ENCODE peak calls at places on chromosomes 7 and 10, in six cellular contexts. S is astrocyte of the spinal cord; M is lower lobe of right lung; P is CD8-positive, alpha-beta T cell; O is GM13976; X is mesothelial cell of epicardium. U is an unnamed sample.

GRCh38 chr10:69439813-69440506 is 11.3 kb upstream of the TSPAN15 start:
- DNase-seq in S (no peak), O (no peak), X (no peak), M (peak; percentile 83), P (no peak), U (no peak)

GRCh38 chr10:120456626-120457430 is at the start of gene PLPP4:
- DNase-seq in O (peak; percentile 53), M (no peak), X (peak; percentile 64), P (no peak), S (peak; percentile 58), U (peak; percentile 52)

GRCh38 chr10:132110713-132111112 is 45.0 kb downstream of the JAKMIP3 start:
- DNase-seq in M (peak; percentile 24), X (no peak), P (peak; percentile 45), S (no peak), O (no peak), U (no peak)

GRCh38 chr7:94300176-94300835 is 94.4 kb upstream of the COL1A2 start:
- DNase-seq in O (no peak), X (no peak), M (no peak), P (no peak), S (no peak), U (no peak)

GRCh38 chr7:37371755-37372154 is 76.9 kb downstream of the ELMO1 start:
- DNase-seq in S (no peak), P (no peak), X (no peak), O (no peak), M (no peak), U (no peak)

GRCh38 chr7:123709525-123709924 is 39.3 kb downstream of the WASL start:
- DNase-seq in O (no peak), S (no peak), X (no peak), M (no peak), P (no peak), U (no peak)

GRCh38 chr7:48250441-48250951 is 79.2 kb downstream of the ABCA13 start:
- DNase-seq in S (peak; percentile 75), X (no peak), P (no peak), M (no peak), O (no peak), U (no peak)

GRCh38 chr7:106260136-106260561 is 24.6 kb downstream of the NAMPT start:
- DNase-seq in S (peak; percentile 74), M (no peak), O (no peak), P (no peak), X (no peak), U (no peak)

GRCh38 chr7:88331322-88331721 is 24.6 kb upstream of the STEAP4 start:
- DNase-seq in X (no peak), S (no peak), O (no peak), P (no peak), M (no peak), U (no peak)

GRCh38 chr7:16492513-16493062 is 27.1 kb upstream of the SOSTDC1 start:
- DNase-seq in P (no peak), M (no peak), S (peak; percentile 67), O (no peak), X (no peak), U (no peak)

GRCh38 chr7:29106128-29106988 is 40.0 kb downstream of the CPVL start:
- DNase-seq in X (no peak), O (peak; percentile 23), M (no peak), S (peak; percentile 64), P (no peak), U (peak; percentile 22)

GRCh38 chr7:4234498-4234855 is 447.6 kb upstream of the FOXK1 start:
- DNase-seq in X (no peak), P (no peak), O (no peak), S (no peak), M (no peak), U (no peak)

GRCh38 chr10:11463111-11463510 is 148.3 kb downstream of the USP6NL start:
- DNase-seq in S (no peak), P (no peak), O (no peak), X (no peak), M (no peak), U (no peak)

GRCh38 chr10:104059364-104059763 is 26.3 kb downstream of the COL17A1 start:
- DNase-seq in M (no peak), P (no peak), X (no peak), S (no peak), O (no peak), U (no peak)

GRCh38 chr10:114405011-114405350 is 679 bp upstream of the AFAP1L2 start:
- DNase-seq in X (no peak), S (no peak), M (no peak), P (no peak), O (no peak), U (no peak)

GRCh38 chr10:83343676-83344075 is 795.6 kb upstream of the GHITM start:
- DNase-seq in X (no peak), M (no peak), O (no peak), P (no peak), S (no peak), U (no peak)

GRCh38 chr7:12926236-12926635 is 238.8 kb downstream of the ARL4A start:
- DNase-seq in S (no peak), M (no peak), P (no peak), X (no peak), O (no peak), U (no peak)

GRCh38 chr10:20622522-20623270 is 274.4 kb downstream of the NEBL start:
- DNase-seq in S (peak; percentile 73), M (no peak), P (no peak), O (no peak), X (no peak), U (no peak)

GRCh38 chr7:134931487-134931886 is 54.8 kb upstream of the AGBL3 start:
- DNase-seq in M (no peak), O (no peak), X (no peak), S (peak; percentile 40), P (no peak), U (no peak)

GRCh38 chr7:78601728-78602127 is 803.2 kb downstream of the PHTF2 start:
- DNase-seq in X (no peak), M (no peak), O (no peak), S (no peak), P (no peak), U (no peak)

GRCh38 chr10:29795856-29796255 is 161.1 kb upstream of the SVIL start:
- DNase-seq in M (no peak), P (no peak), S (peak; percentile 54), O (no peak), X (no peak), U (no peak)

GRCh38 chr7:158944195-158944594 is 87.8 kb downstream of the DYNC2I1 start:
- DNase-seq in M (no peak), O (no peak), P (no peak), S (no peak), X (no peak), U (no peak)

GRCh38 chr7:17939670-17940301 is 508 bp downstream of the SNX13 start:
- DNase-seq in P (peak; percentile 68), S (peak; percentile 29), M (no peak), X (no peak), O (peak; percentile 50), U (peak; percentile 45)

GRCh38 chr7:36400606-36401005 is 10.9 kb downstream of the ANLN start:
- DNase-seq in M (no peak), S (peak; percentile 45), X (no peak), P (no peak), O (no peak), U (no peak)

GRCh38 chr7:148941598-148942280 is 57.6 kb upstream of the EZH2 start:
- DNase-seq in P (peak; percentile 61), M (peak; percentile 76), O (no peak), S (peak; percentile 53), X (peak; percentile 45), U (no peak)

GRCh38 chr7:92435542-92435941 is 11.7 kb upstream of the GATAD1 start:
- DNase-seq in P (no peak), S (no peak), M (no peak), O (no peak), X (no peak), U (no peak)

GRCh38 chr7:94588090-94588489 is 67.8 kb downstream of the SGCE start:
- DNase-seq in O (no peak), M (no peak), X (no peak), S (peak; percentile 7), P (no peak), U (no peak)

GRCh38 chr10:29702288-29703164 is 67.8 kb upstream of the SVIL start:
- DNase-seq in S (no peak), O (no peak), M (no peak), X (no peak), P (no peak), U (no peak)

GRCh38 chr7:135970045-135970444 is 7.1 kb downstream of the MTPN start:
- DNase-seq in O (no peak), X (no peak), P (no peak), S (no peak), M (no peak), U (no peak)

DNA sequence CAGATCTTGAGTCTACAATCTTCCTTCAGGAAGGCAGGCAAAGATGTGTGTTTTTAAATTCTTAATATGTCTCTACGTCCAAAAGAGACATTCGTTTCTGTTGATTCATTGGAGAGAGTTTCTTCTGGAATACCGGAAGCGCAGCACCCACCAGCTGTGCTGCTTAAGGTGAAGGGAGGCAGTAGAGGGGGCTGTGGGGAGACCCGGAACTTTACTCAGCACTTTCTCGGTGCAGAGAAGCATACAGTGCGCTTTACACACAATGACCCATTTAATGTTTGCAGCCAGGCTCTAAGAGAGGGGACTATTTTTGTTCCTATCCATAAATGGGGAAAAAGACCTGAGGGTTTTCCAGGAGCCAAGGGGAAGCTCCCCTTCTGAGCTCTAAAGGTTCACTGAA is 160.2 kb upstream of the PITRM1 start:
- DNase-seq in M (no peak), X (no peak), P (no peak), S (no peak), O (no peak), U (no peak)
- TF ChIP-seq CTCF in M (no peak), X (no peak), P (no peak), S (no peak), O (no peak), U (no peak)

GRCh38 chr10:714214-714613 is 24.7 kb upstream of the DIP2C start:
- DNase-seq in S (no peak), O (no peak), X (no peak), P (no peak), M (no peak), U (no peak)
- TF ChIP-seq CTCF in S (no peak), O (no peak), X (no peak), P (no peak), M (no peak), U (no peak)

DNA sequence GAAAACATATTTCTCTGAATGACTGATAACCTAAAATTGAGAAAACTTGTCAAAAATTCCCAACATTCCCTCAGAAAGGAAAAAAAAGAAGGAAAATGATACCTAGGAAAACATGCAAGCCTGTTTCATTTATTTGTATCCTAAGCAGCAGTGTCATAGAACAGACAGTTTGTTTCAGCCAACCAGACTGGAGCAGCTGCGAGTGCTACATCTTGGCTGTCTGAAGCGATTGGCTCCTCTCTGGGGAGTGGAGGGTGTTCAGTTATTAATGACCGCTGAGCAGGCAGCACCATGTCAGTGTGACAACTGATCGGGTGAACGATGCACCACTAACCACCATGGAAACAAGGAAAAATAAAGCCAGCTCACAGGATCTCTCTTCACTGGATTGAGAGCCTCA is at the start of gene LRRN3:
- DNase-seq in S (peak; percentile 60), O (no peak), P (peak; percentile 74), X (no peak), M (no peak), U (no peak)
- TF ChIP-seq CTCF in S (no peak), O (no peak), P (no peak), X (no peak), M (no peak), U (no peak)

DNA sequence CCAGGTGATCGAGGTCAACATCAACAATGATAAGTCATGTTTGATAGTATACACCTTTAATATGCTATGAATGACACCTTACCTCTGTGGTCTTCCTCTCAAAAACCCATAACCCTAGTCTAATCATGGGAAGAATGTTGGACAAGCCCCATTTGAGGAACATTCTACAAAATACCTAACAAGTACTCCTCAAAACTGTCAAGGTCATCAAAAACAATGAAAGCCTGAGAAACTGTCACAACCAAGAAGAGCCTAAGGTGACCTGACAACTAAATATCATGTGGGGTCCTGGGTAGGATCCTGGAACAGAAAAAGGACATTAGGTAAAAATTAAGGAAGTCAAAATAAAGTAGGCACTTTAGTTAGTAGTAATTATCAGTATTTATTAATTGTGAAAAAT is 5.9 kb upstream of the NUDCD3 start:
- DNase-seq in O (no peak), X (no peak), P (no peak), M (no peak), S (no peak), U (no peak)
- TF ChIP-seq CTCF in O (no peak), X (no peak), P (no peak), M (no peak), S (no peak), U (no peak)